ENCODE peak calls at places on chromosomes 16 and 17, in ten cellular contexts. B is SK-N-SH; Q is psoas muscle; E is tibial nerve; O is uterus; Y is foreskin keratinocyte; R is CD8-positive, alpha-beta T cell; C is SJSA1; N is ovary; S is cardiac muscle cell. M is an unnamed sample.

GRCh38 chr17:70308619-70309018 is 139.3 kb downstream of the KCNJ2 start:
- DNase-seq in B (no peak), Q (no peak), E (no peak), O (no peak), Y (no peak), R (no peak), C (no peak), N (no peak), S (no peak), M (no peak)

GRCh38 chr16:73020409-73020884 is 27.5 kb downstream of the ZFHX3 start:
- DNase-seq in B (no peak), Q (peak; percentile 85), E (peak; percentile 73), O (no peak), Y (no peak), R (no peak), C (peak; percentile 63), N (no peak), S (peak; percentile 91), M (no peak)

GRCh38 chr17:1724869-1725641 is 551 bp downstream of the WDR81 start:
- DNase-seq in B (peak; percentile 81), Q (peak; percentile 73), E (no peak), O (peak; percentile 35), Y (no peak), R (no peak), C (no peak), N (no peak), S (no peak), M (no peak)

GRCh38 chr16:69064164-69064563 is 41.3 kb upstream of the HAS3 start:
- DNase-seq in B (no peak), Q (no peak), E (no peak), O (no peak), Y (peak; percentile 69), R (no peak), C (no peak), N (no peak), S (no peak), M (no peak)

GRCh38 chr16:9050102-9050830 is 41.2 kb upstream of the HAPSTR1 start:
- DNase-seq in B (peak; percentile 22), Q (no peak), E (no peak), O (no peak), Y (peak; percentile 24), R (no peak), C (peak; percentile 28), N (no peak), S (peak; percentile 36), M (no peak)

GRCh38 chr16:8912793-8913192 is 30.6 kb downstream of the LITAFD start:
- DNase-seq in B (no peak), Q (no peak), E (no peak), O (no peak), Y (no peak), R (no peak), C (no peak), N (no peak), S (no peak), M (no peak)

GRCh38 chr16:81938331-81939163 is 72.7 kb downstream of the SDR42E1 start:
- DNase-seq in B (no peak), Q (no peak), E (no peak), O (no peak), Y (no peak), R (no peak), C (no peak), N (no peak), S (no peak), M (no peak)

GRCh38 chr17:50185724-50186545 is 15.5 kb downstream of the COL1A1 start:
- DNase-seq in B (no peak), Q (no peak), E (no peak), O (no peak), Y (no peak), R (no peak), C (peak; percentile 69), N (no peak), S (peak; percentile 60), M (no peak)

GRCh38 chr16:912684-913613 is 57.8 kb downstream of the LMF1 start:
- DNase-seq in B (no peak), Q (no peak), E (no peak), O (no peak), Y (no peak), R (no peak), C (no peak), N (no peak), S (no peak), M (no peak)

GRCh38 chr16:56985288-56985961 is 3.9 kb upstream of the NLRC5 start:
- DNase-seq in B (no peak), Q (peak; percentile 74), E (peak; percentile 75), O (peak; percentile 54), Y (peak; percentile 73), R (no peak), C (peak; percentile 73), N (peak; percentile 48), S (peak; percentile 89), M (no peak)

GRCh38 chr16:86202267-86202666 is 303.3 kb downstream of the IRF8 start:
- DNase-seq in B (no peak), Q (no peak), E (no peak), O (no peak), Y (no peak), R (no peak), C (no peak), N (no peak), S (no peak), M (no peak)
- H3K4me1 ChIP-seq in B (no peaks in the 10 kb centered on the region), Q (no peaks in the 10 kb centered on the region), E (no peaks in the 10 kb centered on the region), O (no peaks in the 10 kb centered on the region), Y (no peaks in the 10 kb centered on the region), R (no peaks in the 10 kb centered on the region), C (peaks cover 45% of the 10 kb centered on the region), N (no peaks in the 10 kb centered on the region), S (peaks cover 31% of the 10 kb centered on the region), M (no peaks in the 10 kb centered on the region)

GRCh38 chr17:73770849-73771229 is 126.6 kb upstream of the SDK2 start:
- DNase-seq in B (peak; percentile 83), Q (no peak), E (no peak), O (no peak), Y (no peak), R (no peak), C (no peak), N (no peak), S (no peak), M (no peak)
- H3K27me3 ChIP-seq in B (no peaks in the 10 kb centered on the region), Q (no peaks in the 10 kb centered on the region), E (no peaks in the 10 kb centered on the region), O (no peaks in the 10 kb centered on the region), Y (no peaks in the 10 kb centered on the region), R (no peaks in the 10 kb centered on the region), C (peaks cover 15% of the 10 kb centered on the region), N (no peaks in the 10 kb centered on the region), S (no peaks in the 10 kb centered on the region), M (no peaks in the 10 kb centered on the region)

GRCh38 chr16:4323071-4323844 is 7.4 kb downstream of the GLIS2 start:
- DNase-seq in B (no peak), Q (peak; percentile 53), E (no peak), O (no peak), Y (no peak), R (no peak), C (no peak), N (no peak), S (no peak), M (no peak)
- H3K4me1 ChIP-seq in B (peaks cover 44% of the 10 kb centered on the region), Q (peaks cover 12% of the 10 kb centered on the region), E (peaks cover 98% of the 10 kb centered on the region), O (peaks cover 4% of the 10 kb centered on the region), Y (peaks cover 21% of the 10 kb centered on the region), R (peaks cover 24% of the 10 kb centered on the region), C (peaks cover 11% of the 10 kb centered on the region), N (peaks cover 44% of the 10 kb centered on the region), S (peaks cover 45% of the 10 kb centered on the region), M (peaks cover 95% of the 10 kb centered on the region)

GRCh38 chr16:4933433-4933832 is 3.5 kb downstream of the PPL start:
- DNase-seq in B (no peak), Q (no peak), E (no peak), O (no peak), Y (no peak), R (no peak), C (no peak), N (no peak), S (no peak), M (no peak)
- H3K27me3 ChIP-seq in B (no peaks in the 10 kb centered on the region), Q (no peaks in the 10 kb centered on the region), E (peaks cover 39% of the 10 kb centered on the region), O (no peaks in the 10 kb centered on the region), Y (no peaks in the 10 kb centered on the region), R (no peaks in the 10 kb centered on the region), C (peaks cover 11% of the 10 kb centered on the region), N (no peaks in the 10 kb centered on the region), S (no peaks in the 10 kb centered on the region), M (peaks cover 35% of the 10 kb centered on the region)

DNA sequence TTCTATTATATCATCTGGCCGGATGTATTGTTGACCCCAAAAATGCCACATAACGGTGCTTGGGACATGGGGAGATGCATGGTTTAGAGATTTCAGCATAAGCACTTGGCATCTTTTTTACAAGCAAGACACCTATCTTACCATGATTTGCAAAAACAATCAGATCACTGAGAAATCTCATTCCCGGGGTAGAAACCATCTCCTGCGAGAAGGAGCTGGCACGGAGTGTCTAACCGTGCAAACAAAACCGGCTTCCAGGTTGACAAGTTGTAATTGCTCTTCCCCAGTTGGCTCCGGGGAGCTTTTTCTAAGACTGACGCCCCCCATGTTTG is 1.0 kb downstream of the SLC16A6 start:
- DNase-seq in B (no peak), Q (no peak), E (no peak), O (no peak), Y (peak; percentile 3), R (no peak), C (no peak), N (no peak), S (no peak), M (no peak)
- H3K4me1 ChIP-seq in B (peaks cover 13% of the 10 kb centered on the region), Q (peaks cover 13% of the 10 kb centered on the region), E (peaks cover 34% of the 10 kb centered on the region), O (no peaks in the 10 kb centered on the region), Y (no peaks in the 10 kb centered on the region), R (peaks cover 40% of the 10 kb centered on the region), C (peaks cover 20% of the 10 kb centered on the region), N (peaks cover 5% of the 10 kb centered on the region), S (no peaks in the 10 kb centered on the region), M (peaks cover 32% of the 10 kb centered on the region)

DNA sequence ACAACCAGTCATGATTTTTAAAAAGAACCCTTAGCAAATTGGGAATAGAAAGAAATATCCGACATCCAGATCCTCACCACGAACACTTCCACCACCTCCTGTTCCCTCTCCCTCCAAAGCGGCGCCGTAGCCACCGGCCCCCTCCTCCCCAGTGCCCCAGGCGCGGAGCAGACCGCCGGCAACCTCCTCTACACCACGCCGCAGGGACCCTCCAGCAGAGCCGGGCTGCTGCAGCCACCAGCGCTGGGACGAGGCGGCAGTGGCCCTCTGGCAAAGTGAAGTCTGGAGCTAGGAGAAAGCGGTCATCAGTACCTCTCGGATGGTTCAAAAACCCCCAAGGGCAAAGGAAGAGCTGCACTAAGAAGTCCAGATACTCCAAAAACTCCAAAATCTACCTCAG is 41.4 kb upstream of the SLFN13 start:
- DNase-seq in B (no peak), Q (no peak), E (no peak), O (no peak), Y (no peak), R (no peak), C (no peak), N (no peak), S (no peak), M (no peak)
- H3K27me3 ChIP-seq in B (peaks cover 76% of the 10 kb centered on the region), Q (no peaks in the 10 kb centered on the region), E (peaks cover 81% of the 10 kb centered on the region), O (peaks cover 56% of the 10 kb centered on the region), Y (peaks cover 100% of the 10 kb centered on the region), R (no peaks in the 10 kb centered on the region), C (no peaks in the 10 kb centered on the region), N (no peaks in the 10 kb centered on the region), S (peaks cover 100% of the 10 kb centered on the region), M (no peaks in the 10 kb centered on the region)

GRCh38 chr17:57873261-57874057 is 23.6 kb upstream of the MRPS23 start:
- DNase-seq in B (no peak), Q (no peak), E (no peak), O (no peak), Y (no peak), R (no peak), C (no peak), N (no peak), S (no peak), M (no peak)
- H3K4me1 ChIP-seq in B (peaks cover 44% of the 10 kb centered on the region), Q (peaks cover 72% of the 10 kb centered on the region), E (peaks cover 77% of the 10 kb centered on the region), O (peaks cover 7% of the 10 kb centered on the region), Y (peaks cover 58% of the 10 kb centered on the region), R (peaks cover 7% of the 10 kb centered on the region), C (peaks cover 68% of the 10 kb centered on the region), N (peaks cover 28% of the 10 kb centered on the region), S (peaks cover 31% of the 10 kb centered on the region), M (peaks cover 62% of the 10 kb centered on the region)

GRCh38 chr16:2784536-2785100 is 2.7 kb downstream of the PRSS33 start:
- DNase-seq in B (no peak), Q (no peak), E (no peak), O (peak; percentile 13), Y (no peak), R (no peak), C (no peak), N (no peak), S (no peak), M (no peak)
- H3K27me3 ChIP-seq in B (no peaks in the 10 kb centered on the region), Q (no peaks in the 10 kb centered on the region), E (peaks cover 45% of the 10 kb centered on the region), O (peaks cover 22% of the 10 kb centered on the region), Y (peaks cover 37% of the 10 kb centered on the region), R (no peaks in the 10 kb centered on the region), C (peaks cover 34% of the 10 kb centered on the region), N (no peaks in the 10 kb centered on the region), S (peaks cover 23% of the 10 kb centered on the region), M (peaks cover 16% of the 10 kb centered on the region)

M was measured in esophagus squamous epithelium.